ENCODE peak calls at places on chromosomes 11 and 22, in six cellular contexts. One of them, this sample, is unnamed.
A peak's percentile ranks its signal among the peaks of the same experiment; 100 is the strongest.

GRCh38 chr11:126494831-126495230 is 139.3 kb downstream of the ST3GAL4 start:
- DNase-seq in esophagus squamous epithelium: no peak
- DNase-seq in sigmoid colon: peak; percentile 50
- DNase-seq in endothelial cell of umbilical vein: no peak
- DNase-seq in HCT116: no peak
- DNase-seq in NB4: no peak
- DNase-seq in this sample: no peak

GRCh38 chr11:18633256-18634139 is 644 bp downstream of the SPTY2D1 start:
- DNase-seq in NB4: peak; percentile 37
- DNase-seq in endothelial cell of umbilical vein: no peak
- DNase-seq in HCT116: no peak
- DNase-seq in esophagus squamous epithelium: no peak
- DNase-seq in sigmoid colon: peak; percentile 68
- DNase-seq in this sample: no peak

GRCh38 chr11:88801484-88802123 is 264.2 kb downstream of the GRM5 start:
- DNase-seq in sigmoid colon: no peak
- DNase-seq in HCT116: no peak
- DNase-seq in endothelial cell of umbilical vein: no peak
- DNase-seq in NB4: no peak
- DNase-seq in esophagus squamous epithelium: no peak
- DNase-seq in this sample: no peak

GRCh38 chr11:34770111-34770510 is 146.1 kb downstream of the APIP start:
- DNase-seq in sigmoid colon: no peak
- DNase-seq in NB4: no peak
- DNase-seq in HCT116: no peak
- DNase-seq in endothelial cell of umbilical vein: no peak
- DNase-seq in esophagus squamous epithelium: no peak
- DNase-seq in this sample: no peak

GRCh38 chr11:118152552-118153471 is at the start of gene SCN4B:
- DNase-seq in HCT116: no peak
- DNase-seq in endothelial cell of umbilical vein: peak; percentile 43
- DNase-seq in esophagus squamous epithelium: no peak
- DNase-seq in sigmoid colon: peak; percentile 87
- DNase-seq in NB4: peak; percentile 55
- DNase-seq in this sample: peak; percentile 81

GRCh38 chr11:7418061-7418460 is 67.2 kb upstream of the OLFML1 start:
- DNase-seq in NB4: no peak
- DNase-seq in esophagus squamous epithelium: no peak
- DNase-seq in endothelial cell of umbilical vein: no peak
- DNase-seq in HCT116: no peak
- DNase-seq in sigmoid colon: no peak
- DNase-seq in this sample: no peak

GRCh38 chr11:2862395-2862949 is 23.1 kb downstream of the CDKN1C start:
- DNase-seq in sigmoid colon: no peak
- DNase-seq in HCT116: no peak
- DNase-seq in NB4: no peak
- DNase-seq in endothelial cell of umbilical vein: no peak
- DNase-seq in esophagus squamous epithelium: no peak
- DNase-seq in this sample: no peak

GRCh38 chr22:36277482-36278291 is 24.8 kb downstream of the APOL1 start:
- DNase-seq in sigmoid colon: peak; percentile 81
- DNase-seq in esophagus squamous epithelium: no peak
- DNase-seq in NB4: peak; percentile 74
- DNase-seq in HCT116: peak; percentile 40
- DNase-seq in endothelial cell of umbilical vein: peak; percentile 59
- DNase-seq in this sample: no peak

GRCh38 chr11:75562048-75562835 is at the start of gene SERPINH1:
- DNase-seq in endothelial cell of umbilical vein: peak; percentile 71
- DNase-seq in NB4: peak; percentile 91
- DNase-seq in esophagus squamous epithelium: no peak
- DNase-seq in sigmoid colon: peak; percentile 97
- DNase-seq in HCT116: peak; percentile 72
- DNase-seq in this sample: peak; percentile 94

GRCh38 chr22:19517171-19517500 is 7.1 kb downstream of the CLDN5 start:
- DNase-seq in sigmoid colon: no peak
- DNase-seq in HCT116: no peak
- DNase-seq in esophagus squamous epithelium: no peak
- DNase-seq in NB4: no peak
- DNase-seq in endothelial cell of umbilical vein: no peak
- DNase-seq in this sample: no peak

GRCh38 chr11:46127150-46127638 is 5.9 kb upstream of the PHF21A start:
- DNase-seq in esophagus squamous epithelium: no peak
- DNase-seq in NB4: peak; percentile 96
- DNase-seq in sigmoid colon: no peak
- DNase-seq in HCT116: peak; percentile 84
- DNase-seq in endothelial cell of umbilical vein: no peak
- DNase-seq in this sample: no peak

DNA sequence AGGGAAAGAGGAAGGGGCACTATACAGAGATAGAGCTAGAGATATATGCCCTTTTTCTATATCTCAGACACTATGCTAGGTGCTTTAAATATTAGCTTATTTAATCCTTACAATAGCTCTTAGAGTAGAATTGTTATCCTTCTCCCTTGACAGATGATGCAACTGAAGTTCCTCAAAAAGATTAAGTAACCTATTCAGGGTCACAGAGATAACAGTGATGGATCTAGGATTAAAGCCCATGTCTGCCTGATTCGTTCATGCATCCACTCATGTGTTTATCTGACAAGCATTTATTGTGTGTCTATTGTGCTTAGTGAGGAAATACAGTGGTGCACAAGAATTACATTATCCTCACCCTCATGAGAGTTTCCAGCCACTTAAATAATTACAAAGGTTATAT is 8.7 kb downstream of the CCDC83 start:
- DNase-seq in endothelial cell of umbilical vein: no peak
- DNase-seq in esophagus squamous epithelium: no peak
- DNase-seq in sigmoid colon: no peak
- DNase-seq in NB4: peak; percentile 44
- DNase-seq in HCT116: no peak
- DNase-seq in this sample: no peak
- TF ChIP-seq POLR2A in endothelial cell of umbilical vein: no peak
- TF ChIP-seq POLR2A in esophagus squamous epithelium: no peak
- TF ChIP-seq POLR2A in sigmoid colon: no peak
- TF ChIP-seq POLR2A in NB4: no peak
- TF ChIP-seq POLR2A in HCT116: no peak
- TF ChIP-seq POLR2A in this sample: no peak

GRCh38 chr11:65498042-65498726 is 661 bp upstream of the MALAT1 start:
- DNase-seq in HCT116: no peak
- DNase-seq in esophagus squamous epithelium: no peak
- DNase-seq in endothelial cell of umbilical vein: no peak
- DNase-seq in sigmoid colon: peak; percentile 83
- DNase-seq in NB4: peak; percentile 85
- DNase-seq in this sample: peak; percentile 65

GRCh38 chr11:65497141-65498041 is 1.5 kb upstream of the MALAT1 start:
- DNase-seq in esophagus squamous epithelium: peak; percentile 92
- DNase-seq in NB4: peak; percentile 100
- DNase-seq in sigmoid colon: peak; percentile 100
- DNase-seq in HCT116: peak; percentile 96
- DNase-seq in endothelial cell of umbilical vein: peak; percentile 99
- DNase-seq in this sample: peak; percentile 100

GRCh38 chr11:65498727-65498976 is 193 bp upstream of the MALAT1 start:
- DNase-seq in esophagus squamous epithelium: no peak
- DNase-seq in HCT116: no peak
- DNase-seq in NB4: no peak
- DNase-seq in endothelial cell of umbilical vein: no peak
- DNase-seq in sigmoid colon: no peak
- DNase-seq in this sample: no peak

GRCh38 chr11:65498977-65499712 is at the start of gene MALAT1:
- DNase-seq in NB4: peak; percentile 97
- DNase-seq in HCT116: peak; percentile 91
- DNase-seq in esophagus squamous epithelium: peak; percentile 65
- DNase-seq in sigmoid colon: peak; percentile 98
- DNase-seq in endothelial cell of umbilical vein: peak; percentile 94
- DNase-seq in this sample: peak; percentile 94

GRCh38 chr11:65496304-65497140 is 2.3 kb upstream of the MALAT1 start:
- DNase-seq in NB4: peak; percentile 46
- DNase-seq in HCT116: no peak
- DNase-seq in esophagus squamous epithelium: no peak
- DNase-seq in sigmoid colon: peak; percentile 76
- DNase-seq in endothelial cell of umbilical vein: peak; percentile 56
- DNase-seq in this sample: no peak
- TF ChIP-seq POLR2A in NB4: no peak
- TF ChIP-seq POLR2A in HCT116: no peak
- TF ChIP-seq POLR2A in esophagus squamous epithelium: no peak
- TF ChIP-seq POLR2A in sigmoid colon: no peak
- TF ChIP-seq POLR2A in endothelial cell of umbilical vein: no peak
- TF ChIP-seq POLR2A in this sample: no peak

GRCh38 chr11:23789200-23789853 is 707.5 kb upstream of the LUZP2 start:
- DNase-seq in NB4: no peak
- DNase-seq in endothelial cell of umbilical vein: no peak
- DNase-seq in HCT116: no peak
- DNase-seq in esophagus squamous epithelium: no peak
- DNase-seq in sigmoid colon: no peak
- DNase-seq in this sample: no peak
- TF ChIP-seq POLR2A in NB4: no peak
- TF ChIP-seq POLR2A in endothelial cell of umbilical vein: no peak
- TF ChIP-seq POLR2A in HCT116: no peak
- TF ChIP-seq POLR2A in esophagus squamous epithelium: no peak
- TF ChIP-seq POLR2A in sigmoid colon: no peak
- TF ChIP-seq POLR2A in this sample: no peak

GRCh38 chr11:113574171-113574570 is 99.0 kb upstream of the DRD2 start:
- DNase-seq in endothelial cell of umbilical vein: no peak
- DNase-seq in esophagus squamous epithelium: no peak
- DNase-seq in sigmoid colon: no peak
- DNase-seq in NB4: no peak
- DNase-seq in HCT116: no peak
- DNase-seq in this sample: no peak
- TF ChIP-seq POLR2A in endothelial cell of umbilical vein: no peak
- TF ChIP-seq POLR2A in esophagus squamous epithelium: no peak
- TF ChIP-seq POLR2A in sigmoid colon: no peak
- TF ChIP-seq POLR2A in NB4: no peak
- TF ChIP-seq POLR2A in HCT116: no peak
- TF ChIP-seq POLR2A in this sample: no peak

GRCh38 chr11:120336641-120337132 is 474 bp downstream of the ARHGEF12 start:
- DNase-seq in endothelial cell of umbilical vein: peak; percentile 51
- DNase-seq in HCT116: no peak
- DNase-seq in esophagus squamous epithelium: no peak
- DNase-seq in sigmoid colon: peak; percentile 77
- DNase-seq in NB4: no peak
- DNase-seq in this sample: peak; percentile 59

GRCh38 chr11:120335596-120335927 is 651 bp upstream of the ARHGEF12 start:
- DNase-seq in sigmoid colon: no peak
- DNase-seq in NB4: no peak
- DNase-seq in esophagus squamous epithelium: no peak
- DNase-seq in endothelial cell of umbilical vein: no peak
- DNase-seq in HCT116: no peak
- DNase-seq in this sample: no peak

GRCh38 chr11:120334894-120335462 is 1.2 kb upstream of the ARHGEF12 start:
- DNase-seq in HCT116: no peak
- DNase-seq in esophagus squamous epithelium: no peak
- DNase-seq in sigmoid colon: peak; percentile 82
- DNase-seq in NB4: peak; percentile 73
- DNase-seq in endothelial cell of umbilical vein: peak; percentile 91
- DNase-seq in this sample: peak; percentile 72

GRCh38 chr11:120337133-120337895 is 1.1 kb downstream of the ARHGEF12 start:
- DNase-seq in endothelial cell of umbilical vein: peak; percentile 58
- DNase-seq in NB4: no peak
- DNase-seq in sigmoid colon: peak; percentile 68
- DNase-seq in esophagus squamous epithelium: no peak
- DNase-seq in HCT116: no peak
- DNase-seq in this sample: peak; percentile 52

GRCh38 chr11:120335928-120336640 is at the start of gene ARHGEF12:
- DNase-seq in esophagus squamous epithelium: peak; percentile 60
- DNase-seq in sigmoid colon: peak; percentile 98
- DNase-seq in endothelial cell of umbilical vein: peak; percentile 95
- DNase-seq in HCT116: peak; percentile 93
- DNase-seq in NB4: no peak
- DNase-seq in this sample: peak; percentile 98
- TF ChIP-seq POLR2A in esophagus squamous epithelium: no peak
- TF ChIP-seq POLR2A in sigmoid colon: peak; percentile 37
- TF ChIP-seq POLR2A in endothelial cell of umbilical vein: peak; percentile 80
- TF ChIP-seq POLR2A in HCT116: peak; percentile 60
- TF ChIP-seq POLR2A in NB4: no peak
- TF ChIP-seq POLR2A in this sample: no peak

This sample was measured in heart left ventricle.